ENCODE peak calls at places on chromosomes 2 and 18, in five cellular contexts. B is esophagus squamous epithelium, C is epithelial cell of esophagus, Y is heart left ventricle, J is BJ. E is an unnamed sample.

GRCh38 chr2:176136375-176137248 is 7.1 kb downstream of the HOXD8 start:
- DNase-seq in C (peak), J (no peak), B (no peak), Y (no peak), E (no peak)

GRCh38 chr2:231592636-231593145 is at the start of gene TEX44:
- DNase-seq in J (no peak), B (no peak), C (no peak), Y (peak), E (no peak)

GRCh38 chr2:149612122-149612521 is 24.5 kb upstream of the MMADHC start:
- DNase-seq in J (no peak), B (no peak), Y (no peak), C (peak), E (no peak)

GRCh38 chr18:23209031-23209430 is 73.7 kb downstream of the CABLES1 start:
- DNase-seq in B (no peak), Y (no peak), J (no peak), C (peak), E (no peak)

GRCh38 chr18:13528739-13529392 is 197.5 kb downstream of the FAM210A start:
- DNase-seq in C (no peak), B (no peak), J (no peak), Y (no peak), E (no peak)

GRCh38 chr2:64400103-64400728 is 53.7 kb upstream of the LGALSL start:
- DNase-seq in Y (no peak), B (no peak), J (no peak), C (peak), E (no peak)

GRCh38 chr2:31033032-31033431 is 105.2 kb downstream of the GALNT14 start:
- DNase-seq in C (no peak), B (no peak), Y (no peak), J (no peak), E (no peak)

GRCh38 chr2:39379643-39380524 is 57.2 kb downstream of the MAP4K3 start:
- DNase-seq in Y (no peak), B (no peak), J (peak), C (peak), E (peak)

GRCh38 chr2:223104741-223105140 is 52.8 kb downstream of the KCNE4 start:
- DNase-seq in B (no peak), J (no peak), Y (no peak), C (no peak), E (no peak)

GRCh38 chr2:47034973-47035609 is 119.5 kb upstream of the MCFD2 start:
- DNase-seq in C (no peak), Y (peak), B (no peak), J (no peak), E (peak)

GRCh38 chr18:54254265-54254758 is 15.0 kb upstream of the POLI start:
- DNase-seq in Y (no peak), C (peak), B (no peak), J (no peak), E (no peak)

GRCh38 chr2:216791303-216791702 is 68.6 kb downstream of the TNP1 start:
- DNase-seq in B (no peak), C (no peak), J (no peak), Y (no peak), E (no peak)

GRCh38 chr2:185643434-185643833 is 95.2 kb upstream of the FSIP2 start:
- DNase-seq in J (no peak), Y (no peak), C (peak), B (no peak), E (no peak)

GRCh38 chr18:55250729-55251128 is 291.5 kb upstream of the CCDC68 start:
- DNase-seq in Y (no peak), C (no peak), B (no peak), J (no peak), E (no peak)

GRCh38 chr2:2456721-2457120 is 125.6 kb upstream of the MYT1L start:
- DNase-seq in B (no peak), Y (no peak), J (peak), C (peak), E (no peak)

GRCh38 chr2:64731306-64731654 is 77.6 kb upstream of the SERTAD2 start:
- DNase-seq in C (no peak), Y (no peak), B (no peak), J (no peak), E (no peak)

GRCh38 chr2:95342556-95343320 is 45.6 kb downstream of the KCNIP3 start:
- DNase-seq in J (no peak), C (no peak), B (no peak), Y (no peak), E (no peak)

GRCh38 chr2:45892757-45893156 is 241.3 kb downstream of the PRKCE start:
- DNase-seq in C (no peak), B (no peak), Y (peak), J (no peak), E (no peak)

GRCh38 chr2:225993430-225993829 is 593.9 kb downstream of the NYAP2 start:
- DNase-seq in B (no peak), C (peak), Y (no peak), J (no peak), E (no peak)

GRCh38 chr18:74546751-74547530 is 12.6 kb downstream of the CNDP1 start:
- DNase-seq in B (no peak), Y (peak), C (peak), J (peak), E (no peak)

GRCh38 chr2:100742884-100743283 is 77.1 kb upstream of the NPAS2 start:
- DNase-seq in Y (peak), B (no peak), C (peak), J (peak), E (no peak)

GRCh38 chr2:100741880-100742814 is 77.8 kb upstream of the NPAS2 start:
- DNase-seq in J (peak), B (no peak), Y (peak), C (peak), E (no peak)

GRCh38 chr2:100745630-100746029 is 74.3 kb upstream of the NPAS2 start:
- DNase-seq in B (no peak), C (no peak), Y (no peak), J (no peak), E (no peak)

GRCh38 chr2:100744589-100744988 is 75.3 kb upstream of the NPAS2 start:
- DNase-seq in J (no peak), Y (no peak), C (peak), B (no peak), E (no peak)

GRCh38 chr2:100744184-100744583 is 75.8 kb upstream of the NPAS2 start:
- DNase-seq in B (no peak), J (no peak), Y (no peak), C (no peak), E (no peak)
- H3K4me3 ChIP-seq in B (no peak), J (no peak), Y (no peak), C (no peak), E (no peak)

GRCh38 chr2:196170681-196171247 is 614 bp downstream of the STK17B start:
- DNase-seq in C (peak), B (no peak), J (no peak), Y (peak), E (no peak)

GRCh38 chr2:196170202-196170680 is 1.1 kb downstream of the STK17B start:
- DNase-seq in J (no peak), C (peak), Y (no peak), B (no peak), E (peak)

GRCh38 chr2:196171946-196172345 is 568 bp upstream of the STK17B start:
- DNase-seq in C (no peak), Y (no peak), B (no peak), J (no peak), E (no peak)

GRCh38 chr2:196172976-196173375 is 1.6 kb upstream of the STK17B start:
- DNase-seq in B (no peak), Y (no peak), C (no peak), J (no peak), E (no peak)

GRCh38 chr2:196171248-196171871 is at the start of gene STK17B:
- DNase-seq in C (peak), J (peak), B (peak), Y (peak), E (peak)
- TF ChIP-seq CTCF in C (no peak), J (peak), B (no peak), Y (no peak), E (peak)

GRCh38 chr2:120443946-120444345 is 98.0 kb downstream of the INHBB start:
- DNase-seq in B (no peak), C (no peak), J (no peak), Y (no peak), E (no peak)

GRCh38 chr2:120441744-120442471 is 96.0 kb downstream of the INHBB start:
- DNase-seq in J (no peak), B (no peak), C (peak), Y (no peak), E (no peak)

GRCh38 chr2:120444691-120445240 is 98.8 kb downstream of the INHBB start:
- DNase-seq in C (no peak), B (no peak), Y (no peak), J (no peak), E (no peak)

GRCh38 chr2:120442541-120442922 is 96.6 kb downstream of the INHBB start:
- DNase-seq in B (no peak), J (no peak), C (no peak), Y (no peak), E (no peak)

GRCh38 chr2:120442923-120443571 is 97.1 kb downstream of the INHBB start:
- DNase-seq in J (no peak), B (no peak), Y (peak), C (peak), E (no peak)
- H3K4me3 ChIP-seq in J (no peak), B (peak), Y (peak), C (peak), E (peak)

GRCh38 chr18:5237083-5237722 is 40.1 kb upstream of the AKAIN1 start:
- DNase-seq in C (no peak), B (no peak), Y (peak), J (no peak), E (no peak)

GRCh38 chr18:5238371-5238758 is 41.3 kb upstream of the AKAIN1 start:
- DNase-seq in C (peak), B (no peak), Y (peak), J (no peak), E (no peak)

GRCh38 chr18:5239447-5239846 is 42.4 kb upstream of the AKAIN1 start:
- DNase-seq in C (no peak), Y (no peak), J (no peak), B (no peak), E (no peak)

DNA sequence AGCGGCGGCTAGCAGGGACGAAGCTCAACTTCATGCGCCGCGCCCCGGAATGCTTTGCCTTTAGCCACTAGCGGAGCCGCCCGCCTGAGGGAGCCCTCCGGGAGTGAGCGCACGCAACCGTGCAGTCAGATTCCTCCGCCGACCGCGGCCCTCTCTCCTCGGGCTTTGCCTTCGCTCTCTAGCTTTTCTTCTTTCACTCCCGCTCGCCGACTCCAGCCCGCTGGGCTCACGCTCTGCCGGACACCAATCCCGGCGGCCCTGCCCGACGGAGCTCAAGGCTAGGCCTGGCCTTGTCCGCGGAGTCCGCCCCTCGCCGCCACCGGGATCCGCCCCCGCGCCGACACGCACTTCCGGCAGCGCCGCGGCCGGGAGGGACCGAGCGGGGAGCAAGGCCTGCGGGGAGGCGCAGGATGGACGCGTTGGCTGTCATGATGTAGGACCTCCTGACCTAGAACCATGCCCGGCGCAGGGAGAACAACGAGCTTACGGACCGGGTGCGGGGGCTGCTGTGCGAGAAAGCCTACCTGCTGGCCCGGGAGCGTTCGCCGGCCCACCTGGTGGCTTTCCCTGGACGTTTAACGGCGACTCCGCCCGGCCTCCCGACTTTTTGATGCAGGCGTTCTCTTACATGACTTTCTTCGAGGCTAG is 40.8 kb upstream of the AKAIN1 start:
- DNase-seq in J (peak), Y (peak), B (peak), C (peak), E (peak)
- TF ChIP-seq CTCF in J (peak), Y (peak), B (peak), C (no peak), E (no peak)

DNA sequence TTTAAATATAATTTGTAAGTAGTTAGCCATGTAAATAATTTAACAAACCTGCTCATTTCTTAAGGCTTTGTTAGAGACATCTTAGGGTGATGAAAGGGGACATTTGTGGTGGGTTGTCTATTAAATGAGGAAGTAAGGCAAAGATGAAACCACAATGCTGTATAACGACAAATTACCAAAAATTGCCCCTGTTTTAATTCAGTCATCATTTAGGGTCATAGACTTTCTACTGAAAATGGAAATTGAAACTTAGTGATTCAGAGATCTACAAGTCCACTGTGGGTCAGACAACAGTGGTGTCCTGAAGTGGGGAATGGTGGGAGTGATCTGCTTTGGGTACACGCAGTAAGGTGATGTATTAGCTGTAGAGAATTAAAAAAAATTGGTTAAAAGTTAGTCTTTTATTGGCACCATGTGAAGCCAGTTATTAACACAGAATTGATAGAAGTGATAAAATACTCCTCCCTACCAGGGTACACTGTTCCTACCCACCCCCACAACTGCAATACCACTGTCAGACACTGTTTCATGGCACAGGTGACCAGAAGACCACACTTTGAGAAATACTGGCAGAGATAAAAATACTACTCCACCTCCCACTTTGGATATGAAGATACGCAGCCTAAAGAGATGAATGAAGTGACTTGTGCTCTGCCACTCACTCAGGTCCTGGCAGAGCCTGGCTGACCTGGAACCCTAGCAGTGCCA is 13.4 kb downstream of the CERS6 start:
- DNase-seq in Y (no peak), C (no peak), B (no peak), J (no peak), E (no peak)
- H3K4me3 ChIP-seq in Y (no peak), C (no peak), B (no peak), J (no peak), E (no peak)

GRCh38 chr2:56133931-56134629 is 49.7 kb upstream of the CCDC85A start:
- DNase-seq in B (no peak), J (no peak), C (no peak), Y (no peak), E (no peak)

GRCh38 chr2:56134861-56135260 is 48.9 kb upstream of the CCDC85A start:
- DNase-seq in Y (no peak), B (no peak), J (no peak), C (no peak), E (no peak)

GRCh38 chr2:56130463-56131070 is 53.2 kb upstream of the CCDC85A start:
- DNase-seq in Y (no peak), J (no peak), C (peak), B (no peak), E (no peak)

GRCh38 chr2:56133441-56133840 is 50.3 kb upstream of the CCDC85A start:
- DNase-seq in Y (no peak), B (no peak), J (no peak), C (no peak), E (no peak)

DNA sequence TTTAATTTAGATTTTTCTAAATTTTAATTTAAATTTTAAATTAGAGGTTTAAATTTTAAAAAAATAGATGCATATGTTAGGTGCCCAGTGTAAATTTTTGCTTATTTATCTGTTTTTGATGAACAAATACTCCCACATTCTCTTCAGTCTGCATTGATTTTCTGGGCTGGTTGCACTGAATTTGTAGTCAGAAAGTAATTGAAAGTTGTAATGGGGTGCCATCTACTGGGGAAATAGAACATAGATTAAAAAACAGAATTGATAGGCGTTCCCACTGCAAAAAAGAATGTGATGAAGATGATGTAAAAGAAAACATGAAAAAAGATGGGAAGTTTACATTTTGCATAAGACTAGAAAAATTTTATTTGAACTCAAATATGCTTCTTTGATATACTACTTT is 51.7 kb upstream of the CCDC85A start:
- DNase-seq in Y (no peak), B (no peak), J (no peak), C (peak), E (no peak)
- TF ChIP-seq CTCF in Y (peak), B (peak), J (peak), C (peak), E (peak)

GRCh38 chr2:218859556-218859993 is at the start of gene WNT6:
- DNase-seq in J (no peak), C (peak), B (no peak), Y (no peak), E (no peak)
- H3K4me3 ChIP-seq in J (no peak), C (peak), B (peak), Y (peak), E (peak)